ENCODE peak calls at places on chromosomes 4 and X, in six cellular contexts. G is ACHN, E is NCI-H774, R is GM10248, S is uterus, W is mesothelial cell of epicardium. D is an unnamed sample.

GRCh38 chr4:87005690-87006461 is 71.1 kb downstream of the AFF1 start:
- DNase-seq in G (no peak), S (no peak), E (no peak), R (no peak), W (no peak), D (peak; percentile 58)

GRCh38 chrX:18961686-18962085 is 22.2 kb downstream of the PHKA2 start:
- DNase-seq in S (no peak), E (no peak), R (no peak), G (no peak), W (no peak), D (no peak)

GRCh38 chr4:139522457-139522856 is 33.6 kb downstream of the SETD7 start:
- DNase-seq in E (no peak), G (no peak), S (no peak), W (no peak), R (no peak), D (no peak)

GRCh38 chr4:149522031-149522430 is 293.6 kb downstream of the IQCM start:
- DNase-seq in E (no peak), S (no peak), R (no peak), G (no peak), W (no peak), D (no peak)

GRCh38 chrX:39398973-39399268 is 597.7 kb downstream of the MID1IP1 start:
- DNase-seq in G (no peak), S (no peak), W (no peak), R (no peak), E (no peak), D (no peak)

GRCh38 chr4:185210102-185210981 is 944 bp downstream of the SNX25 start:
- DNase-seq in E (peak; percentile 3), W (peak; percentile 67), R (no peak), S (peak; percentile 43), G (peak; percentile 48), D (peak; percentile 71)

GRCh38 chr4:53173576-53173975 is 192.3 kb downstream of the SCFD2 start:
- DNase-seq in G (no peak), R (no peak), W (no peak), E (no peak), S (no peak), D (no peak)

GRCh38 chrX:106931831-106932491 is 11.8 kb downstream of the CLDN2 start:
- DNase-seq in R (no peak), E (no peak), S (no peak), W (no peak), G (peak; percentile 47), D (no peak)

GRCh38 chr4:148962539-148963290 is 520.5 kb upstream of the NR3C2 start:
- DNase-seq in G (no peak), W (no peak), R (no peak), E (no peak), S (no peak), D (no peak)

GRCh38 chr4:73608677-73609594 is 11.3 kb downstream of the RASSF6 start:
- DNase-seq in E (peak; percentile 52), R (no peak), G (peak; percentile 36), S (no peak), W (no peak), D (no peak)

GRCh38 chrX:72604705-72605104 is 32.1 kb upstream of the HDAC8 start:
- DNase-seq in R (no peak), S (no peak), E (no peak), W (no peak), G (no peak), D (no peak)

GRCh38 chr4:174707897-174708296 is 121.2 kb downstream of the GLRA3 start:
- DNase-seq in E (no peak), W (no peak), R (no peak), G (no peak), S (no peak), D (no peak)

GRCh38 chr4:20454440-20455037 is 202.8 kb downstream of the SLIT2 start:
- DNase-seq in R (no peak), S (no peak), W (no peak), G (no peak), E (no peak), D (no peak)

GRCh38 chr4:24067781-24068193 is 177.9 kb upstream of the PPARGC1A start:
- DNase-seq in W (no peak), E (no peak), S (no peak), G (peak; percentile 29), R (no peak), D (no peak)

GRCh38 chr4:3777033-3777390 is 10.8 kb downstream of the ADRA2C start:
- DNase-seq in G (no peak), R (no peak), S (no peak), E (no peak), W (no peak), D (no peak)

GRCh38 chr4:170047774-170048354 is 21.7 kb upstream of the MFAP3L start:
- DNase-seq in E (peak; percentile 14), S (peak; percentile 25), W (peak; percentile 62), R (peak; percentile 38), G (peak; percentile 65), D (peak; percentile 35)

GRCh38 chr4:158811704-158812103 is 42.9 kb downstream of the FNIP2 start:
- DNase-seq in S (no peak), E (no peak), R (no peak), G (no peak), W (no peak), D (no peak)

GRCh38 chr4:16227462-16227868 is 1.2 kb upstream of the TAPT1 start:
- DNase-seq in S (peak; percentile 40), G (peak; percentile 25), W (no peak), E (no peak), R (no peak), D (peak; percentile 37)

GRCh38 chrX:110881971-110882370 is 86.4 kb upstream of the CHRDL1 start:
- DNase-seq in G (no peak), W (no peak), E (no peak), S (no peak), R (no peak), D (no peak)

GRCh38 chrX:141936080-141936479 is 32.4 kb downstream of the MAGEC1 start:
- DNase-seq in E (no peak), W (no peak), R (no peak), S (no peak), G (peak; percentile 2), D (no peak)

GRCh38 chrX:56033495-56034180 is 198.5 kb upstream of the KLF8 start:
- DNase-seq in G (no peak), W (no peak), S (no peak), R (no peak), E (no peak), D (no peak)

GRCh38 chrX:150199803-150200202 is 163.3 kb upstream of the MAMLD1 start:
- DNase-seq in W (no peak), R (no peak), S (no peak), E (no peak), G (no peak), D (no peak)

GRCh38 chrX:79084923-79085322 is 59.6 kb upstream of the GPR174 start:
- DNase-seq in S (no peak), R (no peak), E (no peak), G (no peak), W (no peak), D (no peak)

GRCh38 chr4:10461091-10461849 is 4.0 kb upstream of the ZNF518B start:
- DNase-seq in E (peak; percentile 71), R (peak; percentile 91), W (peak; percentile 83), S (peak; percentile 39), G (no peak), D (peak; percentile 76)

GRCh38 chr4:78863254-78863869 is 75.9 kb downstream of the PAQR3 start:
- DNase-seq in G (no peak), E (no peak), W (no peak), S (no peak), R (no peak), D (no peak)

D was measured in Peyer's patch.